ENCODE peak calls at places on chromosome 6, in eight cellular contexts. One of them, this sample, is unnamed.

GRCh38 chr6:21596379-21597242 is 3.1 kb downstream of the SOX4 start:
- DNase-seq in OCI-LY7: peak
- DNase-seq in choroid plexus epithelial cell: peak
- DNase-seq in neural progenitor cell: peak
- DNase-seq in cardiac muscle cell: peak
- DNase-seq in psoas muscle: peak
- DNase-seq in fibroblast of lung: peak
- DNase-seq in fibroblast of the aortic adventitia: peak
- DNase-seq in this sample: peak

GRCh38 chr6:121523628-121524027 is 88.2 kb downstream of the GJA1 start:
- DNase-seq in neural progenitor cell: no peak
- DNase-seq in choroid plexus epithelial cell: peak
- DNase-seq in psoas muscle: no peak
- DNase-seq in OCI-LY7: no peak
- DNase-seq in cardiac muscle cell: no peak
- DNase-seq in fibroblast of the aortic adventitia: peak
- DNase-seq in fibroblast of lung: peak
- DNase-seq in this sample: peak

GRCh38 chr6:133894795-133895401 is 6.0 kb downstream of the TCF21 start:
- DNase-seq in cardiac muscle cell: peak
- DNase-seq in choroid plexus epithelial cell: peak
- DNase-seq in OCI-LY7: no peak
- DNase-seq in fibroblast of lung: peak
- DNase-seq in psoas muscle: no peak
- DNase-seq in neural progenitor cell: no peak
- DNase-seq in fibroblast of the aortic adventitia: peak
- DNase-seq in this sample: peak

GRCh38 chr6:38348366-38348765 is 291.4 kb downstream of the BTBD9 start:
- DNase-seq in neural progenitor cell: no peak
- DNase-seq in fibroblast of lung: no peak
- DNase-seq in OCI-LY7: no peak
- DNase-seq in fibroblast of the aortic adventitia: no peak
- DNase-seq in choroid plexus epithelial cell: no peak
- DNase-seq in cardiac muscle cell: no peak
- DNase-seq in psoas muscle: no peak
- DNase-seq in this sample: no peak

GRCh38 chr6:149752600-149752999 is 3.1 kb downstream of the PCMT1 start:
- DNase-seq in choroid plexus epithelial cell: no peak
- DNase-seq in fibroblast of lung: no peak
- DNase-seq in fibroblast of the aortic adventitia: peak
- DNase-seq in cardiac muscle cell: no peak
- DNase-seq in OCI-LY7: no peak
- DNase-seq in neural progenitor cell: no peak
- DNase-seq in psoas muscle: no peak
- DNase-seq in this sample: no peak

GRCh38 chr6:170516783-170517616 is 36.1 kb downstream of the PSMB1 start:
- DNase-seq in choroid plexus epithelial cell: peak
- DNase-seq in neural progenitor cell: peak
- DNase-seq in cardiac muscle cell: peak
- DNase-seq in OCI-LY7: peak
- DNase-seq in psoas muscle: peak
- DNase-seq in fibroblast of the aortic adventitia: peak
- DNase-seq in fibroblast of lung: peak
- DNase-seq in this sample: peak

GRCh38 chr6:84007871-84008270 is 25.7 kb upstream of the MRAP2 start:
- DNase-seq in choroid plexus epithelial cell: no peak
- DNase-seq in cardiac muscle cell: no peak
- DNase-seq in neural progenitor cell: no peak
- DNase-seq in psoas muscle: no peak
- DNase-seq in fibroblast of the aortic adventitia: no peak
- DNase-seq in fibroblast of lung: no peak
- DNase-seq in OCI-LY7: no peak
- DNase-seq in this sample: no peak

GRCh38 chr6:52106994-52107393 is 19.6 kb upstream of the PKHD1 start:
- DNase-seq in fibroblast of lung: no peak
- DNase-seq in cardiac muscle cell: no peak
- DNase-seq in neural progenitor cell: no peak
- DNase-seq in psoas muscle: no peak
- DNase-seq in choroid plexus epithelial cell: no peak
- DNase-seq in OCI-LY7: no peak
- DNase-seq in fibroblast of the aortic adventitia: no peak
- DNase-seq in this sample: no peak

GRCh38 chr6:89985744-89986493 is 91.7 kb downstream of the GJA10 start:
- DNase-seq in fibroblast of the aortic adventitia: peak
- DNase-seq in psoas muscle: peak
- DNase-seq in fibroblast of lung: peak
- DNase-seq in neural progenitor cell: peak
- DNase-seq in cardiac muscle cell: no peak
- DNase-seq in OCI-LY7: no peak
- DNase-seq in choroid plexus epithelial cell: peak
- DNase-seq in this sample: peak

GRCh38 chr6:151081658-151082057 is 158.1 kb upstream of the AKAP12 start:
- DNase-seq in OCI-LY7: no peak
- DNase-seq in choroid plexus epithelial cell: no peak
- DNase-seq in cardiac muscle cell: peak
- DNase-seq in neural progenitor cell: no peak
- DNase-seq in fibroblast of the aortic adventitia: no peak
- DNase-seq in fibroblast of lung: no peak
- DNase-seq in psoas muscle: no peak
- DNase-seq in this sample: no peak

GRCh38 chr6:163346529-163346961 is 68.0 kb upstream of the QKI start:
- DNase-seq in fibroblast of lung: no peak
- DNase-seq in neural progenitor cell: peak
- DNase-seq in cardiac muscle cell: no peak
- DNase-seq in choroid plexus epithelial cell: no peak
- DNase-seq in OCI-LY7: no peak
- DNase-seq in psoas muscle: no peak
- DNase-seq in fibroblast of the aortic adventitia: peak
- DNase-seq in this sample: peak

GRCh38 chr6:133814797-133815196 is 74.1 kb upstream of the TCF21 start:
- DNase-seq in psoas muscle: no peak
- DNase-seq in OCI-LY7: no peak
- DNase-seq in neural progenitor cell: no peak
- DNase-seq in choroid plexus epithelial cell: peak
- DNase-seq in fibroblast of the aortic adventitia: peak
- DNase-seq in cardiac muscle cell: no peak
- DNase-seq in fibroblast of lung: peak
- DNase-seq in this sample: peak

GRCh38 chr6:152824666-152825065 is 74.1 kb downstream of the VIP start:
- DNase-seq in cardiac muscle cell: no peak
- DNase-seq in fibroblast of lung: no peak
- DNase-seq in neural progenitor cell: no peak
- DNase-seq in OCI-LY7: no peak
- DNase-seq in fibroblast of the aortic adventitia: no peak
- DNase-seq in choroid plexus epithelial cell: no peak
- DNase-seq in psoas muscle: no peak
- DNase-seq in this sample: no peak

GRCh38 chr6:82143041-82143481 is 104.5 kb downstream of the IBTK start:
- DNase-seq in fibroblast of lung: peak
- DNase-seq in neural progenitor cell: no peak
- DNase-seq in psoas muscle: no peak
- DNase-seq in choroid plexus epithelial cell: no peak
- DNase-seq in cardiac muscle cell: peak
- DNase-seq in OCI-LY7: no peak
- DNase-seq in fibroblast of the aortic adventitia: peak
- DNase-seq in this sample: no peak

DNA sequence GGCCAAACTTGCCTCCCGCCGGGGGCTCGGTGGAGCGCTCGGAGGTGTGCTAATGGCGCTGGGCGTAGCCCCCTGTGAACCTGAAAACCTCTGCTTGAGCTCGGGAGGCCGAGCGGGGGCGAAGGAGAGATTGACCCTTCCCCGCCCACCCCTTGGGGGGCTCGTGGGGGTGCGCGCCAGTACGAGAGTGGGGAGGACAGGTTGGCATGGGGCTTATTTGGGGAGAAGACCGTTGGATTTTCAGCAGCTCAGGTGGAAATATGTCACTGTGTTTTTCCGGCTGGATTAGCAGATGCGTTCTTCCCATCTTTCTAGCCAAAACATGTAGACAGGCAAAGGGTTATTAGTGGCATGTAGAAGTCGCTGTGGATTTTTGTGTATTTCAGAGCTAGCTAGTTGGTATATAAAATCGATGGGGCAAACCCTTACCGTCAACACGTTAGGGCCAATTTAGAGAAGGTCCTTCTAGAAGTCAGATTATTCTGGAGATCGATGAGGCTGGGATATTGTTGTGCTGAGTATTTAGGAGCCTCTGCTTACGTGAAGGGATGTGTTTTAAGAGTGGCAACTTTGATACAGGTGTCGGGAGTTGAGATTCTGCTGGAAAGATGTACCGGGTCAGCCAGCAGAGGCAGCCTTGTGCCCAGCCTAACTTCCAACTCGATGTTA is 525 bp downstream of the NCOA7 start:
- DNase-seq in neural progenitor cell: peak
- DNase-seq in cardiac muscle cell: peak
- DNase-seq in fibroblast of lung: peak
- DNase-seq in psoas muscle: no peak
- DNase-seq in choroid plexus epithelial cell: peak
- DNase-seq in fibroblast of the aortic adventitia: peak
- DNase-seq in OCI-LY7: peak
- DNase-seq in this sample: peak
- TF ChIP-seq CTCF in neural progenitor cell: peak
- TF ChIP-seq CTCF in cardiac muscle cell: peak
- TF ChIP-seq CTCF in fibroblast of lung: peak
- TF ChIP-seq CTCF in psoas muscle: peak
- TF ChIP-seq CTCF in choroid plexus epithelial cell: peak
- TF ChIP-seq CTCF in fibroblast of the aortic adventitia: peak
- TF ChIP-seq CTCF in OCI-LY7: peak
- TF ChIP-seq CTCF in this sample: peak

GRCh38 chr6:15369838-15370237 is 124.0 kb downstream of the JARID2 start:
- DNase-seq in choroid plexus epithelial cell: no peak
- DNase-seq in neural progenitor cell: no peak
- DNase-seq in psoas muscle: no peak
- DNase-seq in fibroblast of the aortic adventitia: no peak
- DNase-seq in cardiac muscle cell: no peak
- DNase-seq in OCI-LY7: no peak
- DNase-seq in fibroblast of lung: no peak
- DNase-seq in this sample: no peak
- H3K4me3 ChIP-seq in choroid plexus epithelial cell: no peak
- H3K4me3 ChIP-seq in neural progenitor cell: no peak
- H3K4me3 ChIP-seq in psoas muscle: no peak
- H3K4me3 ChIP-seq in fibroblast of the aortic adventitia: no peak
- H3K4me3 ChIP-seq in cardiac muscle cell: no peak
- H3K4me3 ChIP-seq in OCI-LY7: no peak
- H3K4me3 ChIP-seq in fibroblast of lung: no peak
- H3K4me3 ChIP-seq in this sample: no peak

GRCh38 chr6:161613711-161614110 is 339.9 kb upstream of the AGPAT4 start:
- DNase-seq in neural progenitor cell: no peak
- DNase-seq in choroid plexus epithelial cell: no peak
- DNase-seq in cardiac muscle cell: no peak
- DNase-seq in psoas muscle: no peak
- DNase-seq in fibroblast of the aortic adventitia: no peak
- DNase-seq in fibroblast of lung: no peak
- DNase-seq in OCI-LY7: no peak
- DNase-seq in this sample: no peak

DNA sequence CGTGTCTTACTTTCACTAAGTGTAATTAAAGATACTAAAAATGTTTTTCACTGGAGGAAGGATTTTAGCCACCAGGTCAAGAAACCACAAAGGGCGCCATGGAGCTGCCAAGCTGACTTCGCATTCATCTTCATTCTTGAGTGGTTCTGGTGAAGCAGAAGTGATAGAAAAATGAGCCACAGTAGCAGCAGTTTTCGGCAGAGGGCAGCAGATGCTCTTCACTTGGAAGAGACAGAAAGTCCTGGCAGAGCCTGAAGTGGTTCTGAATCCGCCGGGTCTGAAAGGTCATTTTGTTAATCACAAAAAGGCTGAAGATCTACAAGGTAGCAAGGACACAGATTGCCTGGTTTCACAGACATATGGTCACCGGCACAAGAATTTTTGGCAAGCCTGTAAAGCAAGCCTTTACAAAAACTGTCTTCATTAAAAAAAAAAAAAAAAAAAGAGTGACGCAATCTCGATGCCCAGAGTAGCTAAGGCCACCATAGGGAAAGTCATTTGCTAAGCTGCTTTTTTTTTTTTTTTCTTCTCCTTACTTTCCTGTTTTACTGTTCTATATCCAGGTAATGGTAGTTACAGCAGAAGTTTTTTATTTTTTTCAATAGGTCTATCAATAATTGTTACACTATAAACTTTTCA is 345.1 kb upstream of the AGPAT4 start:
- DNase-seq in OCI-LY7: peak
- DNase-seq in fibroblast of the aortic adventitia: peak
- DNase-seq in fibroblast of lung: peak
- DNase-seq in neural progenitor cell: peak
- DNase-seq in psoas muscle: peak
- DNase-seq in choroid plexus epithelial cell: peak
- DNase-seq in cardiac muscle cell: peak
- DNase-seq in this sample: peak
- TF ChIP-seq CTCF in OCI-LY7: peak
- TF ChIP-seq CTCF in fibroblast of the aortic adventitia: peak
- TF ChIP-seq CTCF in fibroblast of lung: peak
- TF ChIP-seq CTCF in neural progenitor cell: peak
- TF ChIP-seq CTCF in psoas muscle: peak
- TF ChIP-seq CTCF in choroid plexus epithelial cell: peak
- TF ChIP-seq CTCF in cardiac muscle cell: peak
- TF ChIP-seq CTCF in this sample: peak

GRCh38 chr6:127460465-127460864 is 1.3 kb upstream of the KIAA0408 start:
- DNase-seq in OCI-LY7: no peak
- DNase-seq in fibroblast of the aortic adventitia: no peak
- DNase-seq in cardiac muscle cell: no peak
- DNase-seq in fibroblast of lung: no peak
- DNase-seq in psoas muscle: no peak
- DNase-seq in choroid plexus epithelial cell: no peak
- DNase-seq in neural progenitor cell: no peak
- DNase-seq in this sample: no peak

GRCh38 chr6:127458190-127458589 is 999 bp downstream of the KIAA0408 start:
- DNase-seq in fibroblast of lung: no peak
- DNase-seq in OCI-LY7: no peak
- DNase-seq in fibroblast of the aortic adventitia: no peak
- DNase-seq in cardiac muscle cell: no peak
- DNase-seq in neural progenitor cell: no peak
- DNase-seq in choroid plexus epithelial cell: peak
- DNase-seq in psoas muscle: no peak
- DNase-seq in this sample: no peak

GRCh38 chr6:127459231-127459641 is at the start of gene KIAA0408:
- DNase-seq in fibroblast of the aortic adventitia: peak
- DNase-seq in fibroblast of lung: peak
- DNase-seq in neural progenitor cell: peak
- DNase-seq in cardiac muscle cell: peak
- DNase-seq in choroid plexus epithelial cell: peak
- DNase-seq in OCI-LY7: no peak
- DNase-seq in psoas muscle: peak
- DNase-seq in this sample: peak

GRCh38 chr6:127457444-127458064 is 1.6 kb downstream of the KIAA0408 start:
- DNase-seq in neural progenitor cell: no peak
- DNase-seq in fibroblast of the aortic adventitia: peak
- DNase-seq in cardiac muscle cell: no peak
- DNase-seq in OCI-LY7: no peak
- DNase-seq in fibroblast of lung: peak
- DNase-seq in psoas muscle: no peak
- DNase-seq in choroid plexus epithelial cell: peak
- DNase-seq in this sample: peak

DNA sequence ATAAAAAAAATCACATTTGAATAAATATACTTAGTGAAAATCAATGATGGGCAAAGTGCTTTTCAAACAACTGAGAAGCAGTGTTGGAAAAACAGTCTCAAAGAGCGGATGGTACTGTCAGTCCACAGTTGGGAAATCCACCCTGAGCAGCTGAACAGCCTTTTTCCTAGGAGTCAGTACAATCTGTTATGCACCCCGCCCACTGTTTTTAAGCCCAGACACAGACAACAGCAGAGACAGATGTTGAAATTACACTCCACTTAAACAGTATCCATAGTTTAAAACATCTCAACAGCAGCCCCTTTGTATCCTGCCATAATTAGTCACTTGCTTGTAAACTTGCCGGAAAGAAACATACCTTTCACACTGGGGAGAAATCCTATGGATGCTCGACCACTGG is 372 bp downstream of the KIAA0408 start:
- DNase-seq in cardiac muscle cell: peak
- DNase-seq in fibroblast of the aortic adventitia: peak
- DNase-seq in fibroblast of lung: peak
- DNase-seq in neural progenitor cell: peak
- DNase-seq in psoas muscle: peak
- DNase-seq in OCI-LY7: no peak
- DNase-seq in choroid plexus epithelial cell: peak
- DNase-seq in this sample: no peak
- H3K4me3 ChIP-seq in cardiac muscle cell: no peak
- H3K4me3 ChIP-seq in fibroblast of the aortic adventitia: peak
- H3K4me3 ChIP-seq in fibroblast of lung: no peak
- H3K4me3 ChIP-seq in neural progenitor cell: no peak
- H3K4me3 ChIP-seq in psoas muscle: peak
- H3K4me3 ChIP-seq in OCI-LY7: no peak
- H3K4me3 ChIP-seq in choroid plexus epithelial cell: no peak
- H3K4me3 ChIP-seq in this sample: no peak

This sample was measured in astrocyte of the spinal cord.